ENCODE peak calls at places on chromosomes 11 and 22, in nine cellular contexts. S is gastrocnemius medialis, N is adrenal gland, U is H1, V is A549, T is HCT116, R is prostate gland, P is tibial nerve, C is stomach. W is an unnamed sample. For H3K4me1, the result is how much of the 10 kb centered on the place peaks cover.

GRCh38 chr11:75323609-75324008 is 27.9 kb downstream of the ARRB1 start:
- DNase-seq in N (no peak), U (no peak), P (no peak), R (no peak), T (no peak), V (peak), S (no peak), C (peak), W (no peak)

GRCh38 chr11:94781822-94782221 is 13.7 kb downstream of the AMOTL1 start:
- DNase-seq in T (no peak), N (no peak), U (no peak), C (no peak), S (no peak), R (no peak), P (no peak), V (no peak), W (no peak)

GRCh38 chr22:42955842-42956241 is 59.1 kb downstream of the PACSIN2 start:
- DNase-seq in S (no peak), V (no peak), T (no peak), N (no peak), U (no peak), C (no peak), R (no peak), P (no peak), W (no peak)

GRCh38 chr11:64181506-64182411 is 4.2 kb upstream of the STIP1 start:
- DNase-seq in P (peak), T (peak), S (peak), N (peak), C (peak), U (peak), R (peak), V (peak), W (peak)

GRCh38 chr11:119108151-119108856 is 1.2 kb downstream of the C2CD2L start:
- DNase-seq in N (no peak), U (no peak), P (no peak), V (no peak), T (no peak), S (no peak), C (peak), R (peak), W (no peak)

GRCh38 chr11:34345991-34346480 is 11.8 kb downstream of the ABTB2 start:
- DNase-seq in R (no peak), U (no peak), P (no peak), V (no peak), T (no peak), S (peak), N (no peak), C (no peak), W (no peak)

GRCh38 chr22:24096401-24097115 is 84.7 kb upstream of the SUSD2 start:
- DNase-seq in N (no peak), C (no peak), T (no peak), V (no peak), S (no peak), P (no peak), U (no peak), R (no peak), W (peak)

GRCh38 chr11:118342503-118343161 is at the start of gene CD3D:
- DNase-seq in S (no peak), R (no peak), C (no peak), N (no peak), U (no peak), P (no peak), T (no peak), V (no peak), W (no peak)

GRCh38 chr11:119787074-119787461 is 58.1 kb upstream of the NECTIN1 start:
- DNase-seq in N (no peak), R (no peak), V (no peak), T (no peak), C (no peak), P (no peak), U (no peak), S (no peak), W (no peak)

GRCh38 chr11:95239871-95240648 is 9.1 kb upstream of the SESN3 start:
- DNase-seq in T (no peak), P (no peak), R (no peak), U (no peak), V (no peak), N (no peak), S (no peak), C (no peak), W (no peak)

GRCh38 chr22:42796081-42796480 is 61.0 kb downstream of the ARFGAP3 start:
- DNase-seq in P (no peak), N (no peak), U (no peak), V (no peak), C (no peak), R (no peak), S (no peak), T (no peak), W (no peak)

GRCh38 chr22:31288496-31289235 is 3.6 kb downstream of the PIK3IP1 start:
- DNase-seq in U (no peak), C (no peak), N (peak), V (no peak), T (no peak), P (no peak), R (no peak), S (no peak), W (peak)

GRCh38 chr11:115503886-115504278 is 333 bp downstream of the CADM1 start:
- DNase-seq in S (no peak), R (no peak), N (no peak), P (no peak), V (no peak), C (no peak), U (no peak), T (no peak), W (no peak)

GRCh38 chr11:96267490-96268010 is 75.4 kb downstream of the MAML2 start:
- DNase-seq in N (no peak), V (no peak), T (no peak), P (no peak), R (no peak), U (no peak), C (no peak), S (no peak), W (no peak)

GRCh38 chr22:48651036-48651890 is 1176.4 kb downstream of the BRD1 start:
- DNase-seq in P (no peak), U (no peak), C (no peak), T (peak), N (no peak), V (no peak), S (no peak), R (no peak), W (no peak)

GRCh38 chr11:29448246-29448877 is 568.5 kb downstream of the KCNA4 start:
- DNase-seq in R (no peak), T (peak), U (no peak), P (no peak), S (no peak), N (peak), V (peak), C (no peak), W (no peak)

GRCh38 chr11:34631737-34632104 is 10.8 kb downstream of the EHF start:
- DNase-seq in N (no peak), V (no peak), S (no peak), R (peak), U (no peak), P (no peak), T (no peak), C (peak), W (no peak)

GRCh38 chr22:45534339-45535192 is 31.9 kb downstream of the FBLN1 start:
- DNase-seq in C (no peak), T (no peak), P (no peak), R (peak), N (no peak), S (no peak), U (no peak), V (no peak), W (no peak)

GRCh38 chr11:69894126-69895047 is 75.2 kb upstream of the FGF3 start:
- DNase-seq in R (no peak), T (no peak), S (no peak), U (no peak), C (no peak), V (no peak), N (no peak), P (no peak), W (no peak)

GRCh38 chr22:29300807-29301601 is 5.4 kb upstream of the GAS2L1 start:
- DNase-seq in N (no peak), T (no peak), S (no peak), R (no peak), U (no peak), C (no peak), P (no peak), V (no peak), W (no peak)
- TF ChIP-seq POLR2A in N (no peak), T (no peak), S (no peak), R (no peak), U (peak), C (no peak), P (no peak), V (no peak), W (no peak)

GRCh38 chr11:12430351-12430750 is 53.0 kb downstream of the PARVA start:
- DNase-seq in C (no peak), U (no peak), N (no peak), P (no peak), V (no peak), S (no peak), T (no peak), R (no peak), W (no peak)

GRCh38 chr11:12434255-12434654 is 56.9 kb downstream of the PARVA start:
- DNase-seq in T (no peak), R (no peak), S (no peak), C (no peak), V (no peak), N (no peak), U (no peak), P (no peak), W (no peak)

GRCh38 chr11:12430912-12431311 is 53.5 kb downstream of the PARVA start:
- DNase-seq in N (no peak), S (peak), V (peak), R (peak), P (peak), T (no peak), C (peak), U (no peak), W (peak)

GRCh38 chr11:12433571-12434061 is 56.2 kb downstream of the PARVA start:
- DNase-seq in N (no peak), C (no peak), S (no peak), R (no peak), T (no peak), V (no peak), U (no peak), P (no peak), W (no peak)

DNA sequence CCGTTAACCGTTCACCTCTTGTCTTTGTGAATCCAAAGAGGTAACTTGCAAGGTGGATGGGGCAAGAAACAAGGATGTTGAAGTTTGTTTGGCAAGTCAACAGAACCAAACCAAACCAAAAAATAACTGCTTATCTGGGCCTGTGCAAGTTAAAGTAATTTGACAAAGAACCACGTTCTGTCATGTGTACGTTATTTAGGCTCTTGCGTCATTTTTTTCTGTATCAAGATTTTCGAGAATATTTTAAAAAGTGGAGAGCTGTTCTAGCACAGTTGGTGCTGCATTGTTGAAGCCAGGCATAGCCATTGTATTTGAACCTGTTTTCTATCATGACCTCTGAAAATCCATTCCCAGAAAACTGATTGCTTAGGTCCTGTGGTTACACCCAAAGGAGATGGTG is 55.1 kb downstream of the PARVA start:
- DNase-seq in T (no peak), V (no peak), S (no peak), N (no peak), U (no peak), R (no peak), C (no peak), P (no peak), W (no peak)
- H3K4me1 ChIP-seq in T (under half), V (under half), S (under half), N (under half), U (under half), R (under half), C (half or more), P (under half), W (under half)

DNA sequence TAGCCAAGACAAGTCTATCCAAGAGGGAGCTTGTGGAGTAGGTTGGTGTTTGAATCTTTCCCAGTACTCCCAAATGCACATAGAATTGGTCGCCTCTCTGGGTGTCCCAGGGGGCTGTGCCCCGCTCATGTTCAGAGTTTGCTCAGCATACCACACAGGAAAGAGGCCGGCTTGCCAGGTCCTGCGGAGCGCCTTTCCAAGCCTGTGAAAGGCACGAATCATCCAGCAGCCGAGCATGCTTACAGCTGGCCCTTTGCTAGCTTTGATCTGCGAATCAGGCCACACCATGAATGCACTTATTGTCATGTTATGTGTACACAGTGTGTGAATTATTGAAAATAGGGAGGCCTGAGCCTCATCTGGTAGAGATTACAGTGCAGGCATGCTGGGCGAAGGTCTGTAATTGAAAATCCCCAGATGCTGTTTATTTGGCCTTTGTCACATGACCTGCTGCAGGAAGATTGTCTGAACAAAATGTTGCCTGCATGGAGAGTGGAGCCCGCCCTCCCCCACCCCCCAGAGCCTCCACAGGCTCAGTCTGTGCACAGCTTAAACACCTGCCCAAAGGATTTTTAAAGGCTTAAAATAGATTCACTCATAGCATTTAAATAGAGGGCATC is 163.3 kb upstream of the RASSF10 start:
- DNase-seq in V (peak), P (no peak), C (peak), T (no peak), S (no peak), R (peak), N (no peak), U (no peak), W (peak)
- TF ChIP-seq POLR2A in V (no peak), P (no peak), C (no peak), T (no peak), S (no peak), R (no peak), N (no peak), U (no peak), W (no peak)

GRCh38 chr11:2395211-2395730 is 5.3 kb upstream of the TSSC4 start:
- DNase-seq in R (no peak), T (no peak), U (no peak), V (no peak), S (no peak), N (no peak), P (no peak), C (no peak), W (no peak)
- H3K4me1 ChIP-seq in R (under half), T (under half), U (under half), V (under half), S (under half), N (under half), P (under half), C (half or more), W (under half)

W was measured in upper lobe of left lung.